ENCODE peak calls at places on chromosome 1, in four cellular contexts. One of them, this sample, is unnamed.

GRCh38 chr1:184419734-184420161 is 32.9 kb downstream of the C1orf21 start:
- DNase-seq in choroid plexus epithelial cell: no peak
- DNase-seq in NCI-H2081: no peak
- DNase-seq in T-helper 2 cell treated with Interferon-gamma antibody and Interleukin-4, amounts not matched to agents 5 μg/mL and 100 μg/mL, for 36 hours: no peak
- DNase-seq in this sample: peak

GRCh38 chr1:85262985-85263384 is 3.5 kb upstream of the C1orf52 start:
- DNase-seq in T-helper 2 cell treated with Interferon-gamma antibody and Interleukin-4, amounts not matched to agents 5 μg/mL and 100 μg/mL, for 36 hours: no peak
- DNase-seq in NCI-H2081: no peak
- DNase-seq in choroid plexus epithelial cell: no peak
- DNase-seq in this sample: no peak

GRCh38 chr1:55955237-55955636 is 624.1 kb downstream of the PLPP3 start:
- DNase-seq in NCI-H2081: no peak
- DNase-seq in choroid plexus epithelial cell: peak
- DNase-seq in T-helper 2 cell treated with Interferon-gamma antibody and Interleukin-4, amounts not matched to agents 5 μg/mL and 100 μg/mL, for 36 hours: no peak
- DNase-seq in this sample: peak

GRCh38 chr1:93025572-93025971 is 53.5 kb upstream of the MTF2 start:
- DNase-seq in choroid plexus epithelial cell: peak
- DNase-seq in T-helper 2 cell treated with Interferon-gamma antibody and Interleukin-4, amounts not matched to agents 5 μg/mL and 100 μg/mL, for 36 hours: no peak
- DNase-seq in NCI-H2081: no peak
- DNase-seq in this sample: peak

GRCh38 chr1:83791821-83792437 is 207.0 kb downstream of the TTLL7 start:
- DNase-seq in NCI-H2081: no peak
- DNase-seq in choroid plexus epithelial cell: peak
- DNase-seq in T-helper 2 cell treated with Interferon-gamma antibody and Interleukin-4, amounts not matched to agents 5 μg/mL and 100 μg/mL, for 36 hours: no peak
- DNase-seq in this sample: no peak

GRCh38 chr1:21289700-21290545 is at the start of gene ECE1:
- DNase-seq in choroid plexus epithelial cell: no peak
- DNase-seq in T-helper 2 cell treated with Interferon-gamma antibody and Interleukin-4, amounts not matched to agents 5 μg/mL and 100 μg/mL, for 36 hours: peak
- DNase-seq in NCI-H2081: no peak
- DNase-seq in this sample: no peak

GRCh38 chr1:20785907-20786309 is 1.2 kb downstream of the HP1BP3 start:
- DNase-seq in T-helper 2 cell treated with Interferon-gamma antibody and Interleukin-4, amounts not matched to agents 5 μg/mL and 100 μg/mL, for 36 hours: no peak
- DNase-seq in choroid plexus epithelial cell: no peak
- DNase-seq in NCI-H2081: no peak
- DNase-seq in this sample: no peak

GRCh38 chr1:110210604-110211502 is 739 bp downstream of the KCNC4 start:
- DNase-seq in choroid plexus epithelial cell: peak
- DNase-seq in NCI-H2081: no peak
- DNase-seq in T-helper 2 cell treated with Interferon-gamma antibody and Interleukin-4, amounts not matched to agents 5 μg/mL and 100 μg/mL, for 36 hours: peak
- DNase-seq in this sample: peak

GRCh38 chr1:1213919-1214599 is at the start of gene TNFRSF4:
- DNase-seq in NCI-H2081: no peak
- DNase-seq in T-helper 2 cell treated with Interferon-gamma antibody and Interleukin-4, amounts not matched to agents 5 μg/mL and 100 μg/mL, for 36 hours: peak
- DNase-seq in choroid plexus epithelial cell: no peak
- DNase-seq in this sample: no peak

GRCh38 chr1:227155004-227155403 is 163.3 kb downstream of the CDC42BPA start:
- DNase-seq in T-helper 2 cell treated with Interferon-gamma antibody and Interleukin-4, amounts not matched to agents 5 μg/mL and 100 μg/mL, for 36 hours: no peak
- DNase-seq in choroid plexus epithelial cell: no peak
- DNase-seq in NCI-H2081: no peak
- DNase-seq in this sample: no peak

GRCh38 chr1:225554216-225554812 is 98.6 kb downstream of the ENAH start:
- DNase-seq in T-helper 2 cell treated with Interferon-gamma antibody and Interleukin-4, amounts not matched to agents 5 μg/mL and 100 μg/mL, for 36 hours: no peak
- DNase-seq in NCI-H2081: peak
- DNase-seq in choroid plexus epithelial cell: peak
- DNase-seq in this sample: peak

GRCh38 chr1:29504266-29504665 is 267.9 kb downstream of the PTPRU start:
- DNase-seq in T-helper 2 cell treated with Interferon-gamma antibody and Interleukin-4, amounts not matched to agents 5 μg/mL and 100 μg/mL, for 36 hours: no peak
- DNase-seq in choroid plexus epithelial cell: peak
- DNase-seq in NCI-H2081: no peak
- DNase-seq in this sample: no peak

GRCh38 chr1:24850353-24850905 is 79.6 kb downstream of the RUNX3 start:
- DNase-seq in T-helper 2 cell treated with Interferon-gamma antibody and Interleukin-4, amounts not matched to agents 5 μg/mL and 100 μg/mL, for 36 hours: no peak
- DNase-seq in NCI-H2081: no peak
- DNase-seq in choroid plexus epithelial cell: peak
- DNase-seq in this sample: peak

GRCh38 chr1:6637770-6638169 is 13.1 kb downstream of the THAP3 start:
- DNase-seq in choroid plexus epithelial cell: no peak
- DNase-seq in NCI-H2081: no peak
- DNase-seq in T-helper 2 cell treated with Interferon-gamma antibody and Interleukin-4, amounts not matched to agents 5 μg/mL and 100 μg/mL, for 36 hours: no peak
- DNase-seq in this sample: no peak

GRCh38 chr1:241658081-241658793 is 6.2 kb downstream of the WDR64 start:
- DNase-seq in NCI-H2081: no peak
- DNase-seq in choroid plexus epithelial cell: no peak
- DNase-seq in T-helper 2 cell treated with Interferon-gamma antibody and Interleukin-4, amounts not matched to agents 5 μg/mL and 100 μg/mL, for 36 hours: no peak
- DNase-seq in this sample: peak

GRCh38 chr1:174021611-174022079 is 512 bp downstream of the RC3H1 start:
- DNase-seq in T-helper 2 cell treated with Interferon-gamma antibody and Interleukin-4, amounts not matched to agents 5 μg/mL and 100 μg/mL, for 36 hours: no peak
- DNase-seq in choroid plexus epithelial cell: peak
- DNase-seq in NCI-H2081: peak
- DNase-seq in this sample: peak

GRCh38 chr1:235513495-235514366 is 9.5 kb upstream of the B3GALNT2 start:
- DNase-seq in T-helper 2 cell treated with Interferon-gamma antibody and Interleukin-4, amounts not matched to agents 5 μg/mL and 100 μg/mL, for 36 hours: peak
- DNase-seq in NCI-H2081: peak
- DNase-seq in choroid plexus epithelial cell: peak
- DNase-seq in this sample: peak

GRCh38 chr1:227654431-227654830 is 80.7 kb downstream of the JMJD4 start:
- DNase-seq in NCI-H2081: no peak
- DNase-seq in choroid plexus epithelial cell: peak
- DNase-seq in T-helper 2 cell treated with Interferon-gamma antibody and Interleukin-4, amounts not matched to agents 5 μg/mL and 100 μg/mL, for 36 hours: no peak
- DNase-seq in this sample: peak

GRCh38 chr1:197083474-197083873 is 16.4 kb upstream of the F13B start:
- DNase-seq in NCI-H2081: no peak
- DNase-seq in T-helper 2 cell treated with Interferon-gamma antibody and Interleukin-4, amounts not matched to agents 5 μg/mL and 100 μg/mL, for 36 hours: no peak
- DNase-seq in choroid plexus epithelial cell: no peak
- DNase-seq in this sample: no peak

GRCh38 chr1:173868266-173869107 is at the start of gene ZBTB37:
- DNase-seq in NCI-H2081: peak
- DNase-seq in T-helper 2 cell treated with Interferon-gamma antibody and Interleukin-4, amounts not matched to agents 5 μg/mL and 100 μg/mL, for 36 hours: peak
- DNase-seq in choroid plexus epithelial cell: peak
- DNase-seq in this sample: peak

GRCh38 chr1:113452921-113453770 is 62.8 kb downstream of the MAGI3 start:
- DNase-seq in T-helper 2 cell treated with Interferon-gamma antibody and Interleukin-4, amounts not matched to agents 5 μg/mL and 100 μg/mL, for 36 hours: no peak
- DNase-seq in choroid plexus epithelial cell: peak
- DNase-seq in NCI-H2081: peak
- DNase-seq in this sample: peak

GRCh38 chr1:31483012-31483946 is 70.3 kb downstream of the SERINC2 start:
- DNase-seq in T-helper 2 cell treated with Interferon-gamma antibody and Interleukin-4, amounts not matched to agents 5 μg/mL and 100 μg/mL, for 36 hours: no peak
- DNase-seq in choroid plexus epithelial cell: peak
- DNase-seq in NCI-H2081: peak
- DNase-seq in this sample: peak

GRCh38 chr1:3685229-3685628 is 32.9 kb downstream of the TP73 start:
- DNase-seq in T-helper 2 cell treated with Interferon-gamma antibody and Interleukin-4, amounts not matched to agents 5 μg/mL and 100 μg/mL, for 36 hours: no peak
- DNase-seq in choroid plexus epithelial cell: no peak
- DNase-seq in NCI-H2081: no peak
- DNase-seq in this sample: no peak

GRCh38 chr1:89460348-89460747 is 64.3 kb upstream of the LRRC8B start:
- DNase-seq in T-helper 2 cell treated with Interferon-gamma antibody and Interleukin-4, amounts not matched to agents 5 μg/mL and 100 μg/mL, for 36 hours: no peak
- DNase-seq in choroid plexus epithelial cell: no peak
- DNase-seq in NCI-H2081: no peak
- DNase-seq in this sample: no peak

GRCh38 chr1:184888505-184888904 is 85.8 kb downstream of the NIBAN1 start:
- DNase-seq in T-helper 2 cell treated with Interferon-gamma antibody and Interleukin-4, amounts not matched to agents 5 μg/mL and 100 μg/mL, for 36 hours: no peak
- DNase-seq in NCI-H2081: no peak
- DNase-seq in choroid plexus epithelial cell: peak
- DNase-seq in this sample: peak

GRCh38 chr1:50426702-50427085 is 3.5 kb upstream of the DMRTA2 start:
- DNase-seq in choroid plexus epithelial cell: no peak
- DNase-seq in NCI-H2081: no peak
- DNase-seq in T-helper 2 cell treated with Interferon-gamma antibody and Interleukin-4, amounts not matched to agents 5 μg/mL and 100 μg/mL, for 36 hours: no peak
- DNase-seq in this sample: no peak

This sample was measured in amniotic epithelial cell.